ENCODE peak calls at places on chromosomes 2 and 18, in six cellular contexts. U is gastrocnemius medialis, I is adrenal gland, C is PC-3, V is mesenchymal stem cell, W is sigmoid colon. L is an unnamed sample.

GRCh38 chr2:144942516-144943256 is 422.8 kb upstream of the ZEB2 start:
- DNase-seq in U (no peak), I (no peak), C (peak; percentile 81), V (peak; percentile 68), W (no peak), L (no peak)

GRCh38 chr18:65906621-65907034 is 155.8 kb downstream of the CDH7 start:
- DNase-seq in U (no peak), I (no peak), C (peak; percentile 83), V (no peak), W (no peak), L (no peak)

GRCh38 chr2:212157011-212157410 is 381.6 kb downstream of the ERBB4 start:
- DNase-seq in U (no peak), I (no peak), C (no peak), V (peak; percentile 82), W (no peak), L (no peak)

GRCh38 chr2:71620116-71620515 is 166.8 kb downstream of the DYSF start:
- DNase-seq in U (no peak), I (no peak), C (no peak), V (no peak), W (peak; percentile 56), L (no peak)

GRCh38 chr2:231573096-231573495 is 19.6 kb upstream of the TEX44 start:
- DNase-seq in U (no peak), I (no peak), C (no peak), V (no peak), W (no peak), L (no peak)

GRCh38 chr2:64462940-64463339 is 9.0 kb downstream of the LGALSL start:
- DNase-seq in U (no peak), I (no peak), C (no peak), V (peak; percentile 27), W (no peak), L (no peak)

GRCh38 chr18:623760-624620 is 27.2 kb downstream of the CLUL1 start:
- DNase-seq in U (peak; percentile 7), I (peak; percentile 74), C (peak; percentile 85), V (peak; percentile 72), W (peak; percentile 81), L (peak; percentile 62)

GRCh38 chr2:126719191-126720030 is 63.5 kb downstream of the GYPC start:
- DNase-seq in U (no peak), I (no peak), C (no peak), V (no peak), W (no peak), L (no peak)

GRCh38 chr2:99697811-99698568 is 208.2 kb upstream of the REV1 start:
- DNase-seq in U (no peak), I (no peak), C (peak; percentile 19), V (peak; percentile 88), W (no peak), L (no peak)

GRCh38 chr2:134466141-134466540 is 212.3 kb downstream of the MGAT5 start:
- DNase-seq in U (no peak), I (no peak), C (peak; percentile 55), V (peak; percentile 12), W (no peak), L (no peak)

GRCh38 chr2:61688369-61689334 is 150.5 kb upstream of the XPO1 start:
- DNase-seq in U (no peak), I (no peak), C (no peak), V (no peak), W (no peak), L (no peak)

GRCh38 chr2:98839292-98839691 is 96.7 kb downstream of the CRACDL start:
- DNase-seq in U (no peak), I (no peak), C (peak; percentile 37), V (no peak), W (no peak), L (no peak)

GRCh38 chr2:73907840-73908452 is 15.1 kb downstream of the ACTG2 start:
- DNase-seq in U (no peak), I (no peak), C (peak; percentile 46), V (no peak), W (peak; percentile 69), L (peak; percentile 20)

GRCh38 chr2:23566236-23567142 is 181.5 kb downstream of the KLHL29 start:
- DNase-seq in U (no peak), I (no peak), C (peak; percentile 45), V (peak; percentile 42), W (no peak), L (peak; percentile 62)

GRCh38 chr2:134131681-134132486 is 122.0 kb upstream of the MGAT5 start:
- DNase-seq in U (no peak), I (no peak), C (no peak), V (no peak), W (no peak), L (no peak)

GRCh38 chr2:233556756-233557736 is 9.5 kb downstream of the USP40 start:
- DNase-seq in U (no peak), I (no peak), C (peak; percentile 65), V (peak; percentile 83), W (no peak), L (no peak)

GRCh38 chr18:23593720-23594119 is 7.4 kb upstream of the NPC1 start:
- DNase-seq in U (no peak), I (no peak), C (peak; percentile 95), V (peak; percentile 84), W (no peak), L (no peak)

GRCh38 chr2:64017811-64018714 is 1.2 kb downstream of the VPS54 start:
- DNase-seq in U (no peak), I (peak; percentile 46), C (peak; percentile 43), V (peak; percentile 72), W (no peak), L (peak; percentile 21)

GRCh38 chr2:30106543-30106942 is 40.3 kb upstream of the YPEL5 start:
- DNase-seq in U (no peak), I (no peak), C (no peak), V (peak; percentile 51), W (no peak), L (no peak)

GRCh38 chr2:38075436-38076249 is at the start of gene CYP1B1:
- DNase-seq in U (no peak), I (peak; percentile 44), C (no peak), V (peak; percentile 65), W (peak; percentile 75), L (no peak)

GRCh38 chr2:224927671-224928173 is 114.5 kb downstream of the DOCK10 start:
- DNase-seq in U (no peak), I (no peak), C (peak; percentile 70), V (peak; percentile 33), W (no peak), L (no peak)

GRCh38 chr2:224925066-224925821 is 117.0 kb downstream of the DOCK10 start:
- DNase-seq in U (no peak), I (no peak), C (no peak), V (no peak), W (no peak), L (no peak)

GRCh38 chr2:224925822-224926124 is 116.5 kb downstream of the DOCK10 start:
- DNase-seq in U (no peak), I (no peak), C (no peak), V (peak; percentile 44), W (no peak), L (no peak)

GRCh38 chr2:224929512-224929911 is 112.8 kb downstream of the DOCK10 start:
- DNase-seq in U (no peak), I (no peak), C (peak; percentile 18), V (no peak), W (no peak), L (no peak)

DNA sequence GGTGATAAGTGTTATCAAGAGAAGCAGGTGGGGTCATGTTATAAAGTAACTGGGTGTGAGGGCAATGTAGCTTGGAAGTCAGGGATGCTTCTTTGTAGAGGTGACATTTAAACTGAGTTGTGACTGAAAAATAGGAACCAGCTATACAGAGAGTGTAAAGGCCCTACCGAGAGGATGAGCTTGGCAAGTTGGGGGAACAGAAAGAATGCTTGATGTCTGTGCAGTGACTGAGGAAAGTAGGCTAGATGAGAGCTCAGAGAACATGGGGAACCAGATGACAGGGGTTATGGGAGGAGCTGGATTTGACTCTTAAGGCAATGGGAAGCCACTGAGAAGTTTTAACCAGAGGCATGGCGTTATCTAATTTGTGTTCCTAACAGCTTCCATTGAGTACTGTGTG is 115.3 kb downstream of the DOCK10 start:
- DNase-seq in U (no peak), I (no peak), C (no peak), V (no peak), W (no peak), L (no peak)
- H3K36me3 ChIP-seq in U (no peaks in the 10 kb centered on the region), I (no peaks in the 10 kb centered on the region), C (no peaks in the 10 kb centered on the region), V (peaks cover 74% of the 10 kb centered on the region), W (no peaks in the 10 kb centered on the region), L (no peaks in the 10 kb centered on the region)

DNA sequence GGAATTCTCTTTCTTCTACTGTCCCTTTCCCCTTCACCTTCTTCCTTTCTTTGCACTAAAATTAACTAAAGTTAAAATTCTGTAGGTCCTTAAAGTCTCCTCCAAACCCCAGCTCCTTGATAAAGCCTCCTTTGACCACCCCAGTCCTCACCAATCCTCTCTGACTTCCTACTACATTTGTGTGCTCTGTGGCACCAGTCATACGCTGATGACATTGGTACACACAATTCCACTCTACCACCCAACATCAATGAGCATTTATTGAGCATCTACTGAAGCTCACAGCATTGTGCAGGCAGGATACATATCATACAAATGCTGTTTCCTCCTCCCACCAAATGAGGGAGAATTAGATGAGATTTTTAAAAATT is 4.5 kb upstream of the SP5 start:
- DNase-seq in U (no peak), I (no peak), C (no peak), V (no peak), W (no peak), L (no peak)
- H3K27me3 ChIP-seq in U (peaks cover 55% of the 10 kb centered on the region), I (peaks cover 13% of the 10 kb centered on the region), C (no peaks in the 10 kb centered on the region), V (peaks cover 75% of the 10 kb centered on the region), W (peaks cover 50% of the 10 kb centered on the region), L (peaks cover 46% of the 10 kb centered on the region)

GRCh38 chr2:182954789-182955188 is 83.5 kb downstream of the NCKAP1 start:
- DNase-seq in U (no peak), I (no peak), C (no peak), V (no peak), W (no peak), L (no peak)
- H3K36me3 ChIP-seq in U (no peaks in the 10 kb centered on the region), I (peaks cover 20% of the 10 kb centered on the region), C (peaks cover 43% of the 10 kb centered on the region), V (peaks cover 90% of the 10 kb centered on the region), W (peaks cover 75% of the 10 kb centered on the region), L (peaks cover 4% of the 10 kb centered on the region)

DNA sequence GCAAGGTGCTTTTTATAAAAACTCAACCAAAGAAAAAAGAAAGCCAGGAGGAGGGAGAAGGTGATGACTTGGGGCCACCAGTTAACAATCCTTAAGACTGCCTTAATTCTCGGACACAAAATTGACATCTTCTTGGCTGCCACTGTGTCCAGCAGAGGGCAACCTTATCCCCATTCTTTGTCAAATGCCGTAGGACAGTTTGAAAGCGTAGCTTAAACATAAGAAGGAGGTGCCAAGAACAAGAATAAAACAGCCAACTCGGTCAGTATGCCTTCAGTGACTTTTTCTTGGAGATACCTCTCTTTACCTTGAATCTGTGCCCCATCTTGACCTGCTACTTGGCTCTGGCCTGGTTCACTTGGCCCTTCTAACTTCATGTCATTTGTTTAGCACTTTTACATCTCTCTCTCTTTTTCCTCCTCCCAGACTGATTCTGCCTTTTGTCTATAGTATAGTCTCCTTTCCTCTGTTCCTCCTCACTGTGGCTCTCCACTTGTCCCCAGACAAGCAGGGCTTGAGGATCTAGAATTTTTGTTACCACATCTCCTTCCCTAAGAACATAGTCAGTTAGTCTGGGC is 183.5 kb downstream of the MYO3B start:
- DNase-seq in U (peak; percentile 6), I (peak; percentile 60), C (peak; percentile 78), V (peak; percentile 71), W (no peak), L (peak; percentile 28)
- H3K27me3 ChIP-seq in U (no peaks in the 10 kb centered on the region), I (peaks cover 8% of the 10 kb centered on the region), C (no peaks in the 10 kb centered on the region), V (peaks cover 21% of the 10 kb centered on the region), W (peaks cover 28% of the 10 kb centered on the region), L (no peaks in the 10 kb centered on the region)